ENCODE peak calls at places on chromosomes 4 and X, in four cellular contexts. K is CD4-positive, CD25-positive, alpha-beta regulatory T cell; X is heart right ventricle; Y is cardiac fibroblast. P is an unnamed sample.

GRCh38 chr4:183571350-183572076 is 66.7 kb downstream of the ING2 start:
- DNase-seq in K (no peak), X (no peak), Y (peak; percentile 34), P (no peak)

GRCh38 chr4:66633472-66633871 is 911.8 kb downstream of the CENPC start:
- DNase-seq in K (no peak), X (no peak), Y (peak; percentile 13), P (no peak)

GRCh38 chr4:78293348-78293747 is 236.2 kb downstream of the FRAS1 start:
- DNase-seq in K (no peak), X (no peak), Y (peak; percentile 70), P (no peak)

GRCh38 chrX:108122748-108123147 is 31.2 kb downstream of the ATG4A start:
- DNase-seq in K (no peak), X (no peak), Y (peak; percentile 29), P (no peak)

GRCh38 chr4:111943796-111944203 is 201.5 kb upstream of the FAM241A start:
- DNase-seq in K (no peak), X (no peak), Y (peak; percentile 29), P (no peak)

GRCh38 chr4:150896513-150896912 is 118.6 kb downstream of the LRBA start:
- DNase-seq in K (no peak), X (no peak), Y (no peak), P (no peak)

GRCh38 chrX:261167-261857 is 19.9 kb upstream of the PLCXD1 start:
- DNase-seq in K (no peak), X (peak; percentile 43), Y (peak; percentile 52), P (no peak)

GRCh38 chr4:154642361-154642760 is 29.9 kb upstream of the FGG start:
- DNase-seq in K (no peak), X (no peak), Y (no peak), P (no peak)

GRCh38 chrX:118727686-118728339 is 407 bp downstream of the IL13RA1 start:
- DNase-seq in K (no peak), X (peak; percentile 41), Y (peak; percentile 56), P (no peak)

GRCh38 chr4:185396724-185397402 is at the start of gene ANKRD37:
- DNase-seq in K (no peak), X (peak; percentile 23), Y (peak; percentile 44), P (no peak)

GRCh38 chrX:56802921-56803848 is 74.1 kb downstream of the NBDY start:
- DNase-seq in K (peak; percentile 79), X (peak; percentile 36), Y (peak; percentile 75), P (peak; percentile 10)

GRCh38 chrX:26889574-26889973 is 573.6 kb downstream of the PPP4R3C start:
- DNase-seq in K (no peak), X (no peak), Y (peak; percentile 0), P (no peak)

GRCh38 chr4:84632092-84632491 is 49.2 kb downstream of the CDS1 start:
- DNase-seq in K (no peak), X (no peak), Y (peak; percentile 91), P (no peak)

GRCh38 chrX:101550362-101550761 is at the start of gene ARMCX1:
- DNase-seq in K (no peak), X (peak; percentile 77), Y (peak; percentile 88), P (no peak)

GRCh38 chr4:4720671-4721070 is 138.8 kb upstream of the MSX1 start:
- DNase-seq in K (no peak), X (no peak), Y (no peak), P (no peak)

GRCh38 chr4:40963912-40964478 is 214.2 kb downstream of the NSUN7 start:
- DNase-seq in K (no peak), X (no peak), Y (peak; percentile 42), P (no peak)

GRCh38 chrX:43493751-43494150 is 162.3 kb upstream of the MAOA start:
- DNase-seq in K (no peak), X (no peak), Y (peak; percentile 5), P (no peak)

GRCh38 chrX:40099046-40099968 is 1.5 kb upstream of the BCOR start:
- DNase-seq in K (peak; percentile 48), X (peak; percentile 19), Y (no peak), P (no peak)

GRCh38 chrX:45668686-45669443 is 468.2 kb upstream of the DIPK2B start:
- DNase-seq in K (no peak), X (no peak), Y (peak; percentile 64), P (peak; percentile 10)

GRCh38 chrX:150365953-150366911 is 3.1 kb downstream of the MAMLD1 start:
- DNase-seq in K (no peak), X (peak; percentile 53), Y (peak; percentile 47), P (no peak)

GRCh38 chr4:61273237-61273636 is 73.1 kb downstream of the ADGRL3 start:
- DNase-seq in K (no peak), X (no peak), Y (peak; percentile 45), P (no peak)

GRCh38 chr4:11741190-11741652 is 312.5 kb upstream of the HS3ST1 start:
- DNase-seq in K (no peak), X (no peak), Y (peak; percentile 12), P (no peak)

GRCh38 chr4:166252487-166253402 is 379.7 kb downstream of the TLL1 start:
- DNase-seq in K (no peak), X (no peak), Y (peak; percentile 46), P (no peak)

GRCh38 chr4:86453044-86453501 is 93.2 kb upstream of the MAPK10 start:
- DNase-seq in K (no peak), X (peak; percentile 40), Y (peak; percentile 63), P (no peak)

GRCh38 chrX:123788744-123789143 is 55.9 kb upstream of the THOC2 start:
- DNase-seq in K (no peak), X (no peak), Y (no peak), P (no peak)

GRCh38 chr4:101229116-101229515 is 118.2 kb downstream of the PPP3CA start:
- DNase-seq in K (no peak), X (no peak), Y (peak; percentile 52), P (no peak)

GRCh38 chr4:47104986-47105385 is 73.6 kb downstream of the GABRB1 start:
- DNase-seq in K (no peak), X (no peak), Y (no peak), P (no peak)

GRCh38 chrX:71650333-71650969 is 16.9 kb upstream of the LOC101059915 start:
- DNase-seq in K (peak; percentile 26), X (no peak), Y (no peak), P (no peak)

GRCh38 chr4:122539861-122540465 is 80.9 kb downstream of the IL21 start:
- DNase-seq in K (no peak), X (no peak), Y (no peak), P (no peak)

GRCh38 chr4:133866328-133866699 is 335.3 kb downstream of the PABPC4L start:
- DNase-seq in K (no peak), X (no peak), Y (peak; percentile 10), P (no peak)

GRCh38 chr4:77617203-77617602 is 11.6 kb downstream of the CXCL13 start:
- DNase-seq in K (no peak), X (no peak), Y (no peak), P (no peak)

GRCh38 chrX:75115707-75116413 is 40.2 kb downstream of the ABCB7 start:
- DNase-seq in K (no peak), X (no peak), Y (no peak), P (no peak)

GRCh38 chr4:169410839-169411770 is 140.3 kb upstream of the SH3RF1 start:
- DNase-seq in K (peak; percentile 60), X (peak; percentile 43), Y (peak; percentile 64), P (no peak)

GRCh38 chr4:3721627-3722026 is 44.6 kb upstream of the ADRA2C start:
- DNase-seq in K (no peak), X (no peak), Y (no peak), P (no peak)

GRCh38 chr4:1195109-1195671 is 22.8 kb upstream of the SPON2 start:
- DNase-seq in K (no peak), X (no peak), Y (no peak), P (no peak)

GRCh38 chrX:96683997-96684338 is 674 bp upstream of the DIAPH2 start:
- DNase-seq in K (no peak), X (no peak), Y (no peak), P (no peak)
- H3K4me3 ChIP-seq in K (peak overlapping the region; percentile 60), X (peak overlapping the region; percentile 64), Y (peak overlapping the region; percentile 73), P (peak overlapping the region; percentile 76)

DNA sequence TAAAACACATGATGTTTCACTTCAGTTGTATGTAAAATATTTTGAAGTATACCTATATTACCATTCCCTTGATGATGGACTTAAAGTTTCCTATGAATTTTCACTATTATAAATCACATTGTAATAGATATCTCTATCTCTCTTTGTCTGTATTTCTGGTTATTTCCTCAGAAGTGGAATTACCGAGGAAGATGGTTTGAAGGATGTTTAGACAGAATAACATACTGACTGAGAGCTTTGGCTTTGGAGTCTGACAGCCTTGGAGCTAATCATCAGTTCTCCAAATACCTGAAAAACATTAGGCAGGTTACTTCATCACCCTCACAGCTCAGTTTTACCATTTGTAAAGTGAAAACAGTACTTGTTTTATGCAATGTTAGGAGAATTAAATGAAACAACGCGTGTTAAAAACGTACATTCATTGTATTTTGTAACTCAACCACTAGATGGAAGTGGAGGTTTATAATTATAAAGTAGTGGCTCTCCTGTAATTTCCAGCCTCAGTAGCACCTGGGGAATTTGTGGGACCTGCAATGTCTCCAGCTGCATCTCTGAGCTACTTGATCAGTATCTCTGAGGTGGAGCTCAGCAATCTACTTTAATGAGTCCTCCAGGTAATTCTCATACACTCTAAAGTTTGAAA is 14.3 kb downstream of the JCHAIN start:
- DNase-seq in K (peak; percentile 36), X (no peak), Y (peak; percentile 55), P (peak; percentile 30)
- H3K4me3 ChIP-seq in K (no peak overlapping the region), X (no peak overlapping the region), Y (no peak overlapping the region), P (peak overlapping the region; percentile 17)

DNA sequence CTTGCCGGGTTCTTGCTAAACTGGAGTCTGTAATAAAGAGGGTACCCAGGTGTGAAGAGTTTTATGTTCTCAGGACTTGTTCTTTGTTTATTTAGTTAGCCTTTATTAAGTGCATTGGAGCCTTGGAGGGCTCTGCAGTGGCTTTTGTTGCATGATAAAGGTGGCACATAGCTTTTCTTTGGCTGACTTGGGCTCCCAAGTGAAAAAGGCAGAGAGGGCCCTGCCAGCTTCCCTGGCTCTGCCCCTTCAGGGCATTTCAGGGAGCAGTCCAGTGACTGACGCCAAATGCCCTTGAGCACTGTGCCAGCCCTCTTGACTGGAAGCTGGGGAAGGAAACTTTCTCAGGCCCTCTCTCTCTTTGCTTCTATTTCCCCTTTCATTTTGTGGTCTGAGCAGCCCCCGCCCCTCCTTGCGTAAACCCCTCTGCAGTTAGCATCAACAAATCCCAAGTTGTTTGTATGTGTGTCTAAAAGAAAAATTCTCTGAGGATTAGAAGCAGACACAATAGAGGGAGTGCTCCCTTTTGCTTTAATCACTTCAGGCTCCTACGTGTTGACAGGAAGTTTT is 152.2 kb downstream of the NHS start:
- DNase-seq in K (no peak), X (peak; percentile 44), Y (peak; percentile 24), P (no peak)
- H3K4me3 ChIP-seq in K (no peak overlapping the region), X (no peak overlapping the region), Y (no peak overlapping the region), P (no peak overlapping the region)

GRCh38 chrX:136143714-136144113 is 3.6 kb upstream of the FHL1 start:
- DNase-seq in K (peak; percentile 19), X (peak; percentile 13), Y (no peak), P (no peak)

GRCh38 chrX:136146614-136147319 is 566 bp upstream of the FHL1 start:
- DNase-seq in K (peak; percentile 11), X (peak; percentile 12), Y (no peak), P (no peak)

GRCh38 chrX:136147966-136148365 is 633 bp downstream of the FHL1 start:
- DNase-seq in K (no peak), X (peak; percentile 17), Y (no peak), P (no peak)

GRCh38 chrX:136147320-136147901 is at the start of gene FHL1:
- DNase-seq in K (peak; percentile 37), X (peak; percentile 67), Y (peak; percentile 39), P (no peak)

DNA sequence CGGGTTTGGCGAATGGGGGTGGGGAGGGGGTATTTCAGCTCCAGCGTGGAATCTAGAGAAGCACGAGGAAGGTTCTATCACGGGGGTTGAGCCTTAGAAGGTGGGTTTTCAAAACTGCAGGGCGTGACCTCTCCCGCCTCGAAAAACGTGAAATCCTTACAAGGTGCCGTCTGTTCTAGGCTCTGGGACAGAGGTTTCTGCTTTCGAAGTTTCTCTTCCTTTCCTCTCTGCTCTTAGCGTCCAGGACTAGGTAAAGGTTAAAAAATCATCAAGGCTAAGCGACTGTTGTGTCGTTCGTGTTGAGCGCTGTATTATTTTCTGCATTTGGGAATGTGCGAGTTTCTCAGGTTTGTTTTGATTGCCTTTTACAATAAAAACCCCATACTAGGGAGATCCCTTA is 1.1 kb downstream of the FHL1 start:
- DNase-seq in K (no peak), X (no peak), Y (no peak), P (no peak)
- H3K4me3 ChIP-seq in K (no peak overlapping the region), X (peak overlapping the region; percentile 64), Y (peak overlapping the region; percentile 63), P (peak overlapping the region; percentile 53)

P was measured in Panc1.